ENCODE peak calls at places on chromosome 12, in ten cellular contexts. Z is lung, N is DMS 273 treated with DMSO at 0.1 percent for 48 hours, T is HS-5, I is aorta, W is HEK293T, B is Ammon's horn, J is epithelial cell of proximal tubule, C is mesothelial cell of epicardium, K is uterus. V is an unnamed sample.

GRCh38 chr12:93813181-93813580 is 136.0 kb downstream of the CRADD start:
- DNase-seq in N (no peak), W (no peak), B (no peak), Z (no peak), K (no peak), J (no peak), I (no peak), T (no peak), C (no peak), V (no peak)

GRCh38 chr12:10140001-10140400 is 10.0 kb upstream of the CLEC7A start:
- DNase-seq in T (peak), W (peak), K (no peak), J (no peak), B (peak), Z (peak), C (no peak), N (no peak), I (no peak), V (no peak)

GRCh38 chr12:48822711-48823110 is 4.4 kb downstream of the CACNB3 start:
- DNase-seq in T (no peak), Z (no peak), J (no peak), B (no peak), K (no peak), I (no peak), N (no peak), W (no peak), C (no peak), V (no peak)

GRCh38 chr12:30447061-30447750 is 248.5 kb downstream of the IPO8 start:
- DNase-seq in N (no peak), B (no peak), W (no peak), J (no peak), K (no peak), T (no peak), C (no peak), I (no peak), Z (no peak), V (no peak)

GRCh38 chr12:95102916-95103671 is 29.7 kb upstream of the NR2C1 start:
- DNase-seq in N (peak), T (peak), J (peak), K (no peak), C (no peak), Z (no peak), I (no peak), W (peak), B (no peak), V (no peak)

GRCh38 chr12:57864811-57865751 is 18.6 kb upstream of the CTDSP2 start:
- DNase-seq in T (no peak), C (peak), K (peak), J (no peak), B (peak), I (peak), Z (peak), N (peak), W (peak), V (peak)

GRCh38 chr12:129750426-129750825 is 153.4 kb downstream of the TMEM132D start:
- DNase-seq in K (no peak), B (no peak), C (no peak), J (no peak), N (no peak), W (no peak), I (no peak), T (no peak), Z (no peak), V (no peak)

GRCh38 chr12:92558241-92558773 is 144.5 kb upstream of the PLEKHG7 start:
- DNase-seq in I (no peak), B (no peak), W (no peak), C (no peak), J (no peak), Z (no peak), N (no peak), T (no peak), K (no peak), V (no peak)

GRCh38 chr12:53811606-53812005 is 59.8 kb upstream of the CISTR start:
- DNase-seq in B (no peak), I (no peak), T (no peak), W (no peak), N (no peak), Z (no peak), C (no peak), K (no peak), J (no peak), V (no peak)

GRCh38 chr12:19316420-19316819 is 122.9 kb upstream of the AEBP2 start:
- DNase-seq in J (no peak), W (no peak), T (no peak), C (no peak), Z (no peak), B (no peak), K (no peak), I (no peak), N (no peak), V (no peak)